ENCODE peak calls at places on chromosomes 3 and 15, in eight cellular contexts. One of them, this sample, is unnamed.

GRCh38 chr15:41917767-41918430 is 24.0 kb upstream of the SPTBN5 start:
- DNase-seq in stimulated activated CD8-positive, alpha-beta memory T cell treated with anti-CD3 and anti-CD28 coated beads, Interleukin-4, amount 100 ng/mL, for 1 hour: no peak
- DNase-seq in mesendoderm: no peak
- DNase-seq in Kasumi-1: peak
- DNase-seq in fibroblast of the aortic adventitia: peak
- DNase-seq in GM20000: no peak
- DNase-seq in amniotic epithelial cell: peak
- DNase-seq in NCI-H2107: no peak
- DNase-seq in this sample: no peak

GRCh38 chr15:90582553-90582952 is 52.8 kb downstream of the CRTC3 start:
- DNase-seq in stimulated activated CD8-positive, alpha-beta memory T cell treated with anti-CD3 and anti-CD28 coated beads, Interleukin-4, amount 100 ng/mL, for 1 hour: no peak
- DNase-seq in amniotic epithelial cell: no peak
- DNase-seq in mesendoderm: no peak
- DNase-seq in GM20000: no peak
- DNase-seq in NCI-H2107: no peak
- DNase-seq in Kasumi-1: no peak
- DNase-seq in fibroblast of the aortic adventitia: no peak
- DNase-seq in this sample: no peak

GRCh38 chr15:25366058-25366457 is 72.8 kb downstream of the UBE3A start:
- DNase-seq in fibroblast of the aortic adventitia: no peak
- DNase-seq in stimulated activated CD8-positive, alpha-beta memory T cell treated with anti-CD3 and anti-CD28 coated beads, Interleukin-4, amount 100 ng/mL, for 1 hour: no peak
- DNase-seq in mesendoderm: no peak
- DNase-seq in NCI-H2107: no peak
- DNase-seq in Kasumi-1: no peak
- DNase-seq in amniotic epithelial cell: no peak
- DNase-seq in GM20000: no peak
- DNase-seq in this sample: no peak

GRCh38 chr3:42683875-42684593 is 1.3 kb upstream of the KLHL40 start:
- DNase-seq in Kasumi-1: no peak
- DNase-seq in GM20000: no peak
- DNase-seq in stimulated activated CD8-positive, alpha-beta memory T cell treated with anti-CD3 and anti-CD28 coated beads, Interleukin-4, amount 100 ng/mL, for 1 hour: no peak
- DNase-seq in NCI-H2107: no peak
- DNase-seq in mesendoderm: peak
- DNase-seq in amniotic epithelial cell: peak
- DNase-seq in fibroblast of the aortic adventitia: peak
- DNase-seq in this sample: no peak

GRCh38 chr3:171132873-171133272 is 106.4 kb upstream of the SLC2A2 start:
- DNase-seq in stimulated activated CD8-positive, alpha-beta memory T cell treated with anti-CD3 and anti-CD28 coated beads, Interleukin-4, amount 100 ng/mL, for 1 hour: no peak
- DNase-seq in amniotic epithelial cell: peak
- DNase-seq in mesendoderm: no peak
- DNase-seq in fibroblast of the aortic adventitia: peak
- DNase-seq in GM20000: no peak
- DNase-seq in NCI-H2107: no peak
- DNase-seq in Kasumi-1: no peak
- DNase-seq in this sample: no peak

GRCh38 chr3:36907911-36908646 is 36.8 kb downstream of the TRANK1 start:
- DNase-seq in amniotic epithelial cell: peak
- DNase-seq in stimulated activated CD8-positive, alpha-beta memory T cell treated with anti-CD3 and anti-CD28 coated beads, Interleukin-4, amount 100 ng/mL, for 1 hour: peak
- DNase-seq in NCI-H2107: no peak
- DNase-seq in fibroblast of the aortic adventitia: peak
- DNase-seq in GM20000: peak
- DNase-seq in Kasumi-1: peak
- DNase-seq in mesendoderm: no peak
- DNase-seq in this sample: no peak

GRCh38 chr3:129625071-129625874 is 18.8 kb upstream of the PLXND1 start:
- DNase-seq in mesendoderm: no peak
- DNase-seq in Kasumi-1: no peak
- DNase-seq in fibroblast of the aortic adventitia: no peak
- DNase-seq in stimulated activated CD8-positive, alpha-beta memory T cell treated with anti-CD3 and anti-CD28 coated beads, Interleukin-4, amount 100 ng/mL, for 1 hour: no peak
- DNase-seq in amniotic epithelial cell: no peak
- DNase-seq in GM20000: peak
- DNase-seq in NCI-H2107: no peak
- DNase-seq in this sample: no peak

GRCh38 chr3:37028329-37028728 is 35.0 kb downstream of the MLH1 start:
- DNase-seq in GM20000: no peak
- DNase-seq in Kasumi-1: no peak
- DNase-seq in fibroblast of the aortic adventitia: no peak
- DNase-seq in NCI-H2107: no peak
- DNase-seq in mesendoderm: no peak
- DNase-seq in amniotic epithelial cell: peak
- DNase-seq in stimulated activated CD8-positive, alpha-beta memory T cell treated with anti-CD3 and anti-CD28 coated beads, Interleukin-4, amount 100 ng/mL, for 1 hour: no peak
- DNase-seq in this sample: no peak

GRCh38 chr15:40773496-40773895 is 3.7 kb downstream of the C15orf62 start:
- DNase-seq in amniotic epithelial cell: no peak
- DNase-seq in mesendoderm: no peak
- DNase-seq in Kasumi-1: no peak
- DNase-seq in GM20000: no peak
- DNase-seq in NCI-H2107: no peak
- DNase-seq in stimulated activated CD8-positive, alpha-beta memory T cell treated with anti-CD3 and anti-CD28 coated beads, Interleukin-4, amount 100 ng/mL, for 1 hour: no peak
- DNase-seq in fibroblast of the aortic adventitia: no peak
- DNase-seq in this sample: no peak

GRCh38 chr3:13018039-13018431 is 55.2 kb downstream of the IQSEC1 start:
- DNase-seq in Kasumi-1: no peak
- DNase-seq in amniotic epithelial cell: no peak
- DNase-seq in GM20000: no peak
- DNase-seq in mesendoderm: peak
- DNase-seq in stimulated activated CD8-positive, alpha-beta memory T cell treated with anti-CD3 and anti-CD28 coated beads, Interleukin-4, amount 100 ng/mL, for 1 hour: no peak
- DNase-seq in fibroblast of the aortic adventitia: no peak
- DNase-seq in NCI-H2107: no peak
- DNase-seq in this sample: no peak